ENCODE peak calls at places on chromosomes 6 and 20, in ten cellular contexts. One of them, this sample, is unnamed.

GRCh38 chr20:10513931-10514575 is 78.9 kb downstream of the SLX4IP start:
- DNase-seq in epithelial cell of esophagus: no peak
- DNase-seq in ureter: no peak
- DNase-seq in activated naive CD4-positive, alpha-beta T cell treated with anti-CD3 and anti-CD28 coated beads, Interleukin-2, amount 10 ng/mL, durations not matched to agents 7 days and 5 days: no peak
- DNase-seq in endothelial cell: no peak
- DNase-seq in activated CD8-positive, alpha-beta memory T cell treated with anti-CD3 and anti-CD28 coated beads, Interleukin-2, amount 50 U/mL, for 4 hours: no peak
- DNase-seq in NCI-H1048: no peak
- DNase-seq in NT2/D1: no peak
- DNase-seq in right cardiac atrium: no peak
- DNase-seq in NCI-H345: no peak
- DNase-seq in this sample: no peak

GRCh38 chr6:39495023-39495422 is 172.5 kb upstream of the KCNK16 start:
- DNase-seq in NT2/D1: no peak
- DNase-seq in right cardiac atrium: no peak
- DNase-seq in ureter: no peak
- DNase-seq in activated naive CD4-positive, alpha-beta T cell treated with anti-CD3 and anti-CD28 coated beads, Interleukin-2, amount 10 ng/mL, durations not matched to agents 7 days and 5 days: no peak
- DNase-seq in epithelial cell of esophagus: no peak
- DNase-seq in NCI-H345: no peak
- DNase-seq in activated CD8-positive, alpha-beta memory T cell treated with anti-CD3 and anti-CD28 coated beads, Interleukin-2, amount 50 U/mL, for 4 hours: no peak
- DNase-seq in endothelial cell: no peak
- DNase-seq in NCI-H1048: no peak
- DNase-seq in this sample: no peak

GRCh38 chr6:3227363-3228045 is at the start of gene TUBB2B:
- DNase-seq in activated CD8-positive, alpha-beta memory T cell treated with anti-CD3 and anti-CD28 coated beads, Interleukin-2, amount 50 U/mL, for 4 hours: no peak
- DNase-seq in endothelial cell: peak; percentile 75
- DNase-seq in activated naive CD4-positive, alpha-beta T cell treated with anti-CD3 and anti-CD28 coated beads, Interleukin-2, amount 10 ng/mL, durations not matched to agents 7 days and 5 days: no peak
- DNase-seq in epithelial cell of esophagus: no peak
- DNase-seq in ureter: no peak
- DNase-seq in right cardiac atrium: peak; percentile 51
- DNase-seq in NCI-H345: peak; percentile 80
- DNase-seq in NCI-H1048: peak; percentile 88
- DNase-seq in NT2/D1: peak; percentile 76
- DNase-seq in this sample: peak; percentile 94

GRCh38 chr6:107641500-107641931 is 151.6 kb downstream of the SOBP start:
- DNase-seq in ureter: no peak
- DNase-seq in epithelial cell of esophagus: peak; percentile 27
- DNase-seq in NCI-H345: no peak
- DNase-seq in activated naive CD4-positive, alpha-beta T cell treated with anti-CD3 and anti-CD28 coated beads, Interleukin-2, amount 10 ng/mL, durations not matched to agents 7 days and 5 days: no peak
- DNase-seq in NT2/D1: no peak
- DNase-seq in right cardiac atrium: peak; percentile 56
- DNase-seq in activated CD8-positive, alpha-beta memory T cell treated with anti-CD3 and anti-CD28 coated beads, Interleukin-2, amount 50 U/mL, for 4 hours: no peak
- DNase-seq in NCI-H1048: no peak
- DNase-seq in endothelial cell: no peak
- DNase-seq in this sample: no peak

GRCh38 chr20:54197621-54198604 is 10.0 kb upstream of the PFDN4 start:
- DNase-seq in epithelial cell of esophagus: peak; percentile 84
- DNase-seq in activated naive CD4-positive, alpha-beta T cell treated with anti-CD3 and anti-CD28 coated beads, Interleukin-2, amount 10 ng/mL, durations not matched to agents 7 days and 5 days: no peak
- DNase-seq in endothelial cell: no peak
- DNase-seq in NT2/D1: no peak
- DNase-seq in right cardiac atrium: no peak
- DNase-seq in ureter: no peak
- DNase-seq in NCI-H345: no peak
- DNase-seq in NCI-H1048: no peak
- DNase-seq in activated CD8-positive, alpha-beta memory T cell treated with anti-CD3 and anti-CD28 coated beads, Interleukin-2, amount 50 U/mL, for 4 hours: no peak
- DNase-seq in this sample: no peak

GRCh38 chr6:3612341-3613041 is 139.0 kb downstream of the PXDC1 start:
- DNase-seq in NT2/D1: no peak
- DNase-seq in ureter: peak; percentile 35
- DNase-seq in right cardiac atrium: no peak
- DNase-seq in epithelial cell of esophagus: peak; percentile 97
- DNase-seq in endothelial cell: no peak
- DNase-seq in NCI-H345: peak; percentile 74
- DNase-seq in activated naive CD4-positive, alpha-beta T cell treated with anti-CD3 and anti-CD28 coated beads, Interleukin-2, amount 10 ng/mL, durations not matched to agents 7 days and 5 days: no peak
- DNase-seq in NCI-H1048: no peak
- DNase-seq in activated CD8-positive, alpha-beta memory T cell treated with anti-CD3 and anti-CD28 coated beads, Interleukin-2, amount 50 U/mL, for 4 hours: no peak
- DNase-seq in this sample: peak; percentile 32

GRCh38 chr20:6626805-6627204 is 140.7 kb upstream of the BMP2 start:
- DNase-seq in NCI-H1048: no peak
- DNase-seq in NCI-H345: no peak
- DNase-seq in NT2/D1: no peak
- DNase-seq in ureter: no peak
- DNase-seq in endothelial cell: no peak
- DNase-seq in epithelial cell of esophagus: no peak
- DNase-seq in right cardiac atrium: no peak
- DNase-seq in activated naive CD4-positive, alpha-beta T cell treated with anti-CD3 and anti-CD28 coated beads, Interleukin-2, amount 10 ng/mL, durations not matched to agents 7 days and 5 days: no peak
- DNase-seq in activated CD8-positive, alpha-beta memory T cell treated with anti-CD3 and anti-CD28 coated beads, Interleukin-2, amount 50 U/mL, for 4 hours: no peak
- DNase-seq in this sample: no peak

GRCh38 chr20:36848677-36849076 is 27.3 kb upstream of the TLDC2 start:
- DNase-seq in right cardiac atrium: no peak
- DNase-seq in activated CD8-positive, alpha-beta memory T cell treated with anti-CD3 and anti-CD28 coated beads, Interleukin-2, amount 50 U/mL, for 4 hours: no peak
- DNase-seq in NCI-H345: no peak
- DNase-seq in epithelial cell of esophagus: no peak
- DNase-seq in endothelial cell: no peak
- DNase-seq in NCI-H1048: no peak
- DNase-seq in NT2/D1: no peak
- DNase-seq in activated naive CD4-positive, alpha-beta T cell treated with anti-CD3 and anti-CD28 coated beads, Interleukin-2, amount 10 ng/mL, durations not matched to agents 7 days and 5 days: no peak
- DNase-seq in ureter: no peak
- DNase-seq in this sample: no peak

GRCh38 chr6:27873101-27874030 is 38.8 kb downstream of the OR2B2 start:
- DNase-seq in epithelial cell of esophagus: peak; percentile 72
- DNase-seq in NT2/D1: no peak
- DNase-seq in right cardiac atrium: peak; percentile 36
- DNase-seq in endothelial cell: peak; percentile 60
- DNase-seq in ureter: peak; percentile 78
- DNase-seq in NCI-H345: peak; percentile 90
- DNase-seq in NCI-H1048: no peak
- DNase-seq in activated naive CD4-positive, alpha-beta T cell treated with anti-CD3 and anti-CD28 coated beads, Interleukin-2, amount 10 ng/mL, durations not matched to agents 7 days and 5 days: peak; percentile 89
- DNase-seq in activated CD8-positive, alpha-beta memory T cell treated with anti-CD3 and anti-CD28 coated beads, Interleukin-2, amount 50 U/mL, for 4 hours: peak; percentile 61
- DNase-seq in this sample: no peak